ENCODE peak calls at places on chromosomes 7 and 10, in five cellular contexts. B, Y, M, P and Q are unnamed samples.

GRCh38 chr7:77791336-77791735 is 6.9 kb downstream of the TMEM60 start:
- DNase-seq in B (no peak), P (no peak), M (no peak), Y (no peak), Q (no peak)

GRCh38 chr7:41816111-41816510 is 113.2 kb upstream of the INHBA start:
- DNase-seq in M (no peak), P (no peak), B (peak; percentile 64), Y (no peak), Q (no peak)

GRCh38 chr7:24521917-24522583 is 51.2 kb upstream of the PALS2 start:
- DNase-seq in P (no peak), M (no peak), B (no peak), Y (no peak), Q (no peak)

GRCh38 chr10:5943536-5943935 is 33.8 kb downstream of the IL15RA start:
- DNase-seq in B (no peak), Y (no peak), M (no peak), P (no peak), Q (no peak)

GRCh38 chr7:6446977-6447588 is 671 bp downstream of the DAGLB start:
- DNase-seq in M (peak; percentile 92), P (peak; percentile 45), B (peak; percentile 56), Y (peak; percentile 88), Q (peak; percentile 77)

GRCh38 chr7:19491821-19492452 is 216.9 kb downstream of the POLR1F start:
- DNase-seq in P (no peak), B (peak; percentile 36), M (peak; percentile 12), Y (no peak), Q (peak; percentile 15)

GRCh38 chr7:38506756-38507155 is 124.4 kb downstream of the AMPH start:
- DNase-seq in B (no peak), M (no peak), Y (no peak), P (no peak), Q (peak; percentile 17)

GRCh38 chr7:27946351-27946750 is 206.4 kb downstream of the TAX1BP1 start:
- DNase-seq in P (no peak), Y (no peak), M (no peak), B (no peak), Q (no peak)

GRCh38 chr7:123323689-123324088 is 123.9 kb upstream of the SLC13A1 start:
- DNase-seq in P (no peak), B (no peak), M (no peak), Y (no peak), Q (no peak)

GRCh38 chr10:103626178-103626577 is 132.7 kb downstream of the NEURL1 start:
- DNase-seq in M (no peak), B (no peak), P (peak; percentile 21), Y (no peak), Q (no peak)

DNA sequence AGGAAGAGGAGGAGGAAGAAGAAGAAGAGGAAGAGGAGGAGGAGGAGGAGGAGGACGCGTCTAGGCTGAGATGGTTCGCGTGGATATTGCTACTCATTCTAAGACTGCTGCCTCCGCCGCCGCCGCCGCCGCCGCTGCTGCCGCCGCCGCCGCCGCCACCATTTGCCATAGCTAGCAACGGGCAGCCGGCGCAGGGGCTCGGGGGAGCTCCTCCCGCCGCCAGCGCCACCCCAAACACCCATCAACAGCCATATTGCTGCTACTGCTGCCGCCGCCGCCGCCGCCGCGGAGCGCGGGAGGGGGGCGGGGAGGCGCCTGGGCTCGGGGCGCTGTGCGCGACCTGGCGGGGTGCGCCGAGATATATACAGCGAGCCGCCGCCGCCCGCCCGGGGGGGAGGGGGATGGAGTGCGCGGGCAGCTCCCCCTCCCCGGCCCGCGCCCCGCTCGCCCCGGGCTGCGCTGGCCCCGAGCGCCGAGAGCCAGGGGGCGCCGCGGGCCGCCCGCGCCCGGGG is at the start of gene KCNMA1:
- DNase-seq in M (no peak), B (peak; percentile 23), Y (peak; percentile 26), P (no peak), Q (no peak)
- H3K4me3 ChIP-seq in M (peak within 1 kb of the TSS; percentile 90), B (peak within 1 kb of the TSS; percentile 37), Y (peak within 1 kb of the TSS; percentile 54), P (peak within 1 kb of the TSS; percentile 86), Q (peak within 1 kb of the TSS; percentile 66)

GRCh38 chr7:17152698-17153097 is 145.8 kb upstream of the AHR start:
- DNase-seq in Y (no peak), P (no peak), B (peak; percentile 49), M (no peak), Q (no peak)
- H3K4me3 ChIP-seq in Y (no peak overlapping the region), P (no peak overlapping the region), B (no peak overlapping the region), M (no peak overlapping the region), Q (no peak overlapping the region)

DNA sequence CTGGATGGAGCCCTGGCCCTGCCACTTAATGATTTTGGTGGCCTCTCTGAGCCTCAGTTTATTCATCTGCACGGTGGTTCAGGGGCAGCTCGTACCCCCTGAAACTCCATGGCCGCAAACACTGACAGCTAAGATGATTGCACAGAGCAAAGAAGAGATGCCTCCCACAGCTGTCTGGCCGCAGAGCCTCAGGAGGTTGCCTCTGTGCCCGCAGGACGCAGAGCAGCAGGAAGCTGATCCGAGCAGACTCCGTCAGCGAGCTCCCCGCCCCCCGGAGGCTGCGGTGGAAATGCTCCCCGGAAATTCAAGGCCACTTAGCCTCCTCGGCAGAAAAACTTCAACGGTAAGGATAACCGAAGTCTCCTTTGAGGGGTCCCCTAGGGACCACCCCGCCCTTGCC is 30.2 kb upstream of the C10orf53 start:
- DNase-seq in M (no peak), Y (no peak), B (peak; percentile 26), P (no peak), Q (no peak)
- H3K4me3 ChIP-seq in M (no peak overlapping the region), Y (no peak overlapping the region), B (no peak overlapping the region), P (no peak overlapping the region), Q (no peak overlapping the region)

DNA sequence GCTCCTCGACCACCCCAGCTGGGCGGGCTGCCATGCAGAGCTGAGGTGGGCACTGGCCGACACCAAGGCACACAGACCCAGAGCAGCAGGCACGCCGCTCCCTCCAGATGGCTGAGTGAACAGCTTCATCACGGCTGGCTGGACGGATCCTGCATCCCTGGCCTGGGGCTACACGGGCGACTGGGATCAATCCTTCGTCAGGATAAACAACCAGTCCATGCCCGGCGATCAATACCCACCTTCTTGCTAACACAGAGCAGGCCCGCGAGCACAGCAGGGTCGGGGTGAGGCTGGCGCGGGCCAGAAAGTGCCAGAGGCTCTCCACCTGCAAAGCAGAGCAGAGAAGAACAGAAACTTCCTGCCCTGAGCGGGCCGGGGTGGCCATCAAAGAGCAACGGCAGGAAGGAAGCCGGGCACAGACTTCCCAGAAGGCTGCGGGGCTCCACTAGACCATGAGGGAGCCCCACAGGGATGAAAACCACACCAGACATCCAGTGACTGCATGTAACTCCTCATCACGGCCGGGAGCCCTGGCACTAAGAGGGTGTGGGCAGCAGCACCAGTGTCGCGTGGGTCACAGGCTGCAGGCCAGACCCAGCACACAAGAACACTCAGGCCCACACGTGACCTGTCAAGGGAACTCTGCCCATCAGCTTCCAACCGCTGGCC is 166.4 kb downstream of the MAD1L1 start:
- DNase-seq in P (no peak), Y (no peak), M (no peak), B (peak; percentile 13), Q (no peak)
- H3K4me3 ChIP-seq in P (no peak overlapping the region), Y (no peak overlapping the region), M (no peak overlapping the region), B (no peak overlapping the region), Q (no peak overlapping the region)

GRCh38 chr7:140060788-140061606 is 1.8 kb downstream of the PARP12 start:
- DNase-seq in P (no peak), B (no peak), M (no peak), Y (peak; percentile 33), Q (no peak)

GRCh38 chr7:140062528-140063299 is at the start of gene PARP12:
- DNase-seq in B (peak; percentile 95), Y (peak; percentile 94), M (peak; percentile 36), P (peak; percentile 38), Q (no peak)

GRCh38 chr7:140062118-140062527 is 628 bp downstream of the PARP12 start:
- DNase-seq in B (peak; percentile 64), P (no peak), M (no peak), Y (peak; percentile 50), Q (no peak)

GRCh38 chr7:140060243-140060630 is 2.5 kb downstream of the PARP12 start:
- DNase-seq in B (no peak), Y (no peak), P (no peak), M (no peak), Q (no peak)

GRCh38 chr7:140061607-140061930 is 1.2 kb downstream of the PARP12 start:
- DNase-seq in B (no peak), P (no peak), M (no peak), Y (no peak), Q (no peak)
- H3K4me3 ChIP-seq in B (peak overlapping the region; percentile 60), P (peak overlapping the region; percentile 90), M (peak overlapping the region; percentile 83), Y (peak overlapping the region; percentile 61), Q (peak overlapping the region; percentile 56)